ENCODE peak calls at places on chromosomes 13 and 19, in seven cellular contexts. T is suprapubic skin, X is sigmoid colon, P is H1, E is stomach, Z is GM12878, C is upper lobe of left lung. V is an unnamed sample. For H3K4me1, the result is how much of the 10 kb centered on the place peaks cover.

GRCh38 chr19:5349041-5349440 is 8.4 kb upstream of the PTPRS start:
- DNase-seq in C (no peak), Z (no peak), X (no peak), E (no peak), P (no peak), T (no peak), V (no peak)

GRCh38 chr13:27924529-27925141 is 4.8 kb downstream of the PDX1 start:
- DNase-seq in T (no peak), E (no peak), P (peak), C (peak), X (no peak), Z (no peak), V (no peak)

GRCh38 chr13:28355046-28355821 is 139.7 kb downstream of the FLT1 start:
- DNase-seq in C (no peak), E (no peak), Z (no peak), T (no peak), X (no peak), P (no peak), V (no peak)

GRCh38 chr19:47660435-47660832 is 51.5 kb downstream of the BICRA start:
- DNase-seq in Z (no peak), E (no peak), C (no peak), X (no peak), P (no peak), T (no peak), V (peak)

GRCh38 chr19:46998445-46999142 is 21.0 kb upstream of the NPAS1 start:
- DNase-seq in E (no peak), T (no peak), Z (no peak), X (no peak), P (no peak), C (no peak), V (no peak)

GRCh38 chr19:45380107-45380506 is 9.7 kb upstream of the ERCC2 start:
- DNase-seq in X (no peak), T (no peak), Z (no peak), C (no peak), P (no peak), E (no peak), V (no peak)

GRCh38 chr13:51770681-51771417 is 33.1 kb downstream of the DHRS12 start:
- DNase-seq in E (peak), Z (no peak), C (peak), X (no peak), P (no peak), T (no peak), V (no peak)

GRCh38 chr13:75901509-75901908 is 265.4 kb downstream of the LMO7 start:
- DNase-seq in X (no peak), C (no peak), Z (no peak), T (no peak), P (no peak), E (no peak), V (no peak)

GRCh38 chr19:1063909-1064660 is 2.9 kb upstream of the ARHGAP45 start:
- DNase-seq in Z (no peak), E (no peak), P (peak), T (no peak), X (no peak), C (peak), V (peak)

GRCh38 chr19:30879225-30879624 is 470.0 kb downstream of the TSHZ3 start:
- DNase-seq in C (no peak), E (no peak), T (no peak), P (no peak), Z (no peak), X (no peak), V (no peak)

GRCh38 chr13:60974296-60974695 is 441.4 kb downstream of the PCDH20 start:
- DNase-seq in X (no peak), C (no peak), E (no peak), T (no peak), P (no peak), Z (no peak), V (no peak)

GRCh38 chr13:95100525-95101121 is 200.6 kb downstream of the ABCC4 start:
- DNase-seq in E (no peak), T (no peak), P (no peak), Z (peak), C (no peak), X (no peak), V (no peak)

GRCh38 chr13:96200810-96201209 is 110.9 kb downstream of the HS6ST3 start:
- DNase-seq in E (no peak), P (no peak), T (no peak), C (no peak), X (no peak), Z (no peak), V (no peak)

GRCh38 chr19:47895165-47895782 is 9.2 kb upstream of the SULT2A1 start:
- DNase-seq in X (peak), E (no peak), Z (no peak), C (no peak), P (no peak), T (no peak), V (no peak)

GRCh38 chr13:111219306-111219705 is 101.1 kb upstream of the TEX29 start:
- DNase-seq in X (peak), P (no peak), Z (no peak), C (no peak), E (no peak), T (no peak), V (no peak)

GRCh38 chr19:54155694-54156093 is 3.8 kb downstream of the LENG1 start:
- DNase-seq in E (no peak), P (no peak), Z (no peak), X (no peak), T (no peak), C (peak), V (no peak)

GRCh38 chr13:106532111-106532929 is 3.1 kb downstream of the EFNB2 start:
- DNase-seq in T (no peak), E (no peak), X (no peak), Z (no peak), C (no peak), P (no peak), V (no peak)

GRCh38 chr13:51419015-51419636 is 33.7 kb downstream of the INTS6 start:
- DNase-seq in P (no peak), T (no peak), X (no peak), E (no peak), Z (no peak), C (no peak), V (no peak)

GRCh38 chr13:49256841-49257240 is 9.1 kb downstream of the CDADC1 start:
- DNase-seq in E (no peak), X (no peak), Z (no peak), C (no peak), P (no peak), T (no peak), V (no peak)

GRCh38 chr19:20051841-20052768 is 12.8 kb upstream of the ZNF682 start:
- DNase-seq in X (peak), T (peak), E (peak), P (peak), C (peak), Z (peak), V (peak)

GRCh38 chr19:1362385-1363257 is 21.1 kb upstream of the NDUFS7 start:
- DNase-seq in T (no peak), P (no peak), X (no peak), C (no peak), E (no peak), Z (no peak), V (no peak)

GRCh38 chr19:49387936-49388372 is at the start of gene KASH5:
- DNase-seq in T (no peak), C (peak), X (peak), P (no peak), E (peak), Z (no peak), V (peak)

GRCh38 chr19:39817888-39818561 is 15.9 kb downstream of the DYRK1B start:
- DNase-seq in Z (no peak), C (no peak), X (no peak), P (no peak), T (no peak), E (no peak), V (no peak)

GRCh38 chr13:67101730-67102467 is 128.2 kb downstream of the PCDH9 start:
- DNase-seq in P (no peak), X (no peak), Z (no peak), E (no peak), C (no peak), T (no peak), V (no peak)

GRCh38 chr19:18520848-18521691 is 800 bp downstream of the ELL start:
- DNase-seq in C (no peak), E (peak), X (peak), P (peak), Z (no peak), T (no peak), V (peak)

GRCh38 chr19:53646144-53646543 is 14.3 kb downstream of the DPRX start:
- DNase-seq in X (no peak), C (no peak), P (no peak), T (no peak), E (no peak), Z (no peak), V (no peak)

GRCh38 chr13:53237696-53238095 is 209.1 kb downstream of the OLFM4 start:
- DNase-seq in X (no peak), E (no peak), T (no peak), C (no peak), P (no peak), Z (no peak), V (no peak)

GRCh38 chr13:33213024-33213795 is 72.3 kb downstream of the STARD13 start:
- DNase-seq in E (peak), Z (no peak), P (no peak), T (no peak), X (no peak), C (no peak), V (no peak)

GRCh38 chr19:38172001-38172400 is 52.0 kb downstream of the DPF1 start:
- DNase-seq in P (no peak), T (no peak), C (no peak), X (no peak), Z (no peak), E (no peak), V (no peak)

GRCh38 chr19:6800991-6801396 is 28.5 kb downstream of the VAV1 start:
- DNase-seq in P (no peak), X (no peak), T (no peak), Z (no peak), E (no peak), C (no peak), V (no peak)

GRCh38 chr19:11856568-11857264 is 8.2 kb downstream of the ZNF439 start:
- DNase-seq in E (no peak), Z (no peak), T (no peak), C (no peak), P (no peak), X (no peak), V (peak)

GRCh38 chr13:43861863-43862262 is 17.7 kb downstream of the CCDC122 start:
- DNase-seq in E (no peak), P (no peak), Z (no peak), C (no peak), T (no peak), X (no peak), V (no peak)

GRCh38 chr13:51070005-51070649 is 40.9 kb downstream of the C13orf42 start:
- DNase-seq in X (peak), E (peak), C (peak), T (peak), Z (peak), P (peak), V (peak)

GRCh38 chr13:49400755-49401659 is 42.9 kb downstream of the CAB39L start:
- DNase-seq in Z (no peak), X (peak), T (no peak), C (no peak), P (no peak), E (peak), V (peak)

GRCh38 chr19:46480409-46480808 is 9.0 kb upstream of the PNMA8A start:
- DNase-seq in T (no peak), Z (no peak), P (no peak), E (no peak), X (peak), C (no peak), V (peak)

GRCh38 chr13:58953638-58954037 is 1210.1 kb downstream of the DIAPH3 start:
- DNase-seq in Z (peak), T (no peak), X (no peak), P (no peak), E (no peak), C (no peak), V (no peak)

GRCh38 chr13:47837906-47838305 is 163.2 kb downstream of the SUCLA2 start:
- DNase-seq in Z (no peak), P (no peak), E (no peak), X (no peak), C (no peak), T (no peak), V (no peak)
- H3K4me1 ChIP-seq in Z (under half), P (under half), E (under half), X (under half), C (under half), T (under half), V (under half)

GRCh38 chr13:100063906-100064305 is 25.0 kb upstream of the PCCA start:
- DNase-seq in X (no peak), Z (no peak), P (no peak), C (no peak), T (no peak), E (no peak), V (no peak)

GRCh38 chr13:100063333-100063732 is 25.6 kb upstream of the PCCA start:
- DNase-seq in P (no peak), T (no peak), Z (no peak), C (no peak), E (no peak), X (no peak), V (no peak)

GRCh38 chr13:100068532-100068931 is 20.4 kb upstream of the PCCA start:
- DNase-seq in X (no peak), P (no peak), C (no peak), Z (no peak), E (no peak), T (no peak), V (no peak)

GRCh38 chr13:100069278-100069677 is 19.6 kb upstream of the PCCA start:
- DNase-seq in P (no peak), C (no peak), E (no peak), X (no peak), T (no peak), Z (no peak), V (no peak)
- TF ChIP-seq POLR2AphosphoS5 in P (no peak), C (no peak), E (no peak), X (no peak), T (no peak), Z (no peak), V (no peak)

DNA sequence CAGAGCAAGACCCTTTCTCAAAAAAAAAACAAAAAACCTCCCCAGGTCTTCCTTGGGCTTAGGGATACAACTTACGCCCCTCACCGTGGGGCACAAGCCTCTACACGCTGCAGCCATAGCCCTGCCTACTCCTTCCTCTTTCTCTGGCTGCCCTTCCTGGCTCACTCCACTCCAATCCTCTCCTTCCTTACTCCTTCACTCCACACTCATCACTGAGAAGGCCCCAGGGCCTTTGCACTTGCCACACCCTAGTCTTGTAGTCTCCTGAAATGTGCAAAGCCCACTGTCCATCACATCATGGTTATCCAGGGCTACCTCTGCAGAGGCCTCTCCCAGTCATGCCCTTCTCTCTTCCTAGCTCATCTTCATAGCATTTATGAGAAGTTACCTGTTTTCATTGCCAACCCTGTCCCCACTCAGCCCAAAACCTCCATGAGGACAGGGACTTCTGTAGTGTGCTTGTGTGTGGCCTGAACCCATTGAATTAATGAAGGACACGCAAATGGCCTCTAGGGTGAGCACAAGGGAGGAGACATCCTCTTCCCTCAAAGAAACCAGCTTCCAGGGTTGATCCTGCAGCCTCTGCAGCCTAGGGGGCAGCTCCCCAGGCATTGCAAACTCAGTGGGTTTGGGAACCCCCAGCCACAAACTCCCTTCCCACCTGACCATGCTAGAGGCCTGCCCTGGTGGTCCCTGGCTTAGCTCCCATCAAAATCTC is 7.9 kb upstream of the HSH2D start:
- DNase-seq in X (no peak), E (no peak), C (no peak), T (no peak), P (no peak), Z (no peak), V (no peak)
- TF ChIP-seq EP300 in X (no peak), E (no peak), C (no peak), T (no peak), P (no peak), Z (no peak), V (no peak)

GRCh38 chr19:50511069-50511822 is at the start of gene JOSD2:
- DNase-seq in X (peak), P (peak), T (peak), E (peak), C (peak), Z (peak), V (peak)
- H3K4me1 ChIP-seq in X (under half), P (under half), T (under half), E (under half), C (under half), Z (under half), V (under half)

DNA sequence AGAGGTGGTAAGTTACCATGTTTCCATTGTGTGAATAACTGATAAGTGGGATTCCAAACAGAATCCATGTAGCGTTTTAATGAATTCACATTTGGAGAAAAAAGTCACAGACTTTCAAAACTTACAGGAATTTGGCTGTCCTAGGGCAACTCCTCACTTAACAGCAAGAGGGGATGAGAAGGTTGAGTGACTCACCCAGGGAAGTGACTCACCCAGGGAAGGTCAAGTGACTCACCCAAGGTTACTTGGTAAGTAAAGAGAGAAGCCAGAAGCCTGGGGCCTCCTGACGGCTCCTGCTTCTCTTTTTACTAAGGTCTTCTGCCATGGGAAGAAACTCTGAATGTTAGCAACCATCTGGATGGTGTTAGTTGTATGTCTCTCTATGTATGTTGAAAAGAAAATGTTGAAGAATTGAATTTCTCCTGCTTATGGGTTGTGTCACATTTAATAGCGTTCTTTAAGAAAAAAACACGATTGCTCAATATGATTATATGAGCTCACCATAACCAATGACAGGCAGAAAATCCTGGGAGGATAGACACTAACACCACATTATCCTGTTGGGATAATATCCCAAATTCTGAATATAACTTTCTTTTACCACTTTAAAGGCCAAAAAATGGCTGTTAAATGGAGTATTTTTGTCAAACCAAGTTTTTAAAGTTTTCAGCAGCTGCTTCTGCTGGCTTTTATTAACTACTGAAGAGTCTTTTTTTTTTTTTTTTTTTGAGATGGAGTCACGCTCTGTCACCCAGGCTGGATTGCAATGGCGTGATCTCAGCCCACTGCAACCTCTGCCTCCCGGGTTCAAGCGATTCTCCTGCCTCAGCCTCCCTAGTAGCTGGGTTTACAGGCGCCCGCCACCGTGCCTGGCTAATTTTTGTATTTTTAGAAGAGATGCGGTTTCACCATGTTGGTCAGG is 195.6 kb downstream of the GGACT start:
- DNase-seq in E (peak), T (peak), C (no peak), P (no peak), X (peak), Z (peak), V (peak)
- TF ChIP-seq POLR2AphosphoS5 in E (peak), T (peak), C (peak), P (no peak), X (peak), Z (no peak), V (no peak)

DNA sequence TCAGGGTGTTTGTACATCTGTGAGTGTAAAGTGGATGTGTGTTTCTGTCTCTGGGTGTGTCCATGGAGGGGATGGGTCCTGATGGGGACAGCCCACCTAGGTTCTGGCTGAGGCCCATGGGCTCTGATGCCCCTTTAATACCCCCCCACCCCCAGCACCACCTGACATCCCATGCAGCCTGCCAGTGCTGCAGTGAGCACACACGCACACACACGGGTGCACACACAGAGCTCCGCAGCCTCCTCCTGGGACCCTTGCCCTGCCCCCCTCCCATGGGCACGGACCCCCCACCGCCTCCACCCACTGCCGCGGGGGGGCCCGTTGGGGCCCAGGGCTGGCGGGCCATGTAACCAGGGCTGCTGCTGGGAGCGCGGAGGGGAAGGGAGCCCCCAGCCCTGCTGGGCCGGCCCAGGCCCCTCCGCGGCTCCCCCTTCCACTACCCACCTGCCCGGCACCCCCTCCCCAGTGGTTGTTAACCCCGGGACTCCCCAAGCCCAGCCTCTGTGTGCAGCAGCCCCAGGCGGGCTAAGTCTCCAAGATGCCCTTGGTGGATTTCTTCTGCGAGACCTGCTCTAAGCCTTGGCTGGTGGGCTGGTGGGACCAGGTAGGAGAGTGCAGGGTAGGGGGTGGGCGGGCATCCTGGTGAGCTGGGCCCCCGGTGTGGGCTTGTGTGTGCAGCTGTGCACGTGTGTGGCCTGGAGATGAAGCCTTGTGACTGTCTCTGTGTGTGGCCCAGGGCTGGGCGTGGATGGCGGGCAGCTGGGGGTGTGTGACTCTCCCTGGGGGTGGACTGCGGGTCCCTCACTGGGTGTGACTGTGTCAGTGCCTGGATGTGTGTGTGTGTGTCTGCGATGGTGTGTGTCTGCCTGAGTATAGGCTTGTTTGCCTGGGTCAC is 32.6 kb downstream of the PDE4A start:
- DNase-seq in E (no peak), Z (no peak), P (no peak), X (no peak), C (no peak), T (no peak), V (peak)
- TF ChIP-seq EP300 in E (no peak), Z (no peak), P (no peak), X (no peak), C (no peak), T (no peak), V (no peak)